ENCODE peak calls at places on chromosomes 6 and 20, in four cellular contexts. One of them, this sample, is unnamed. For H3K4me1, the result is how much of the 10 kb centered on the place peaks cover.

GRCh38 chr6:162964703-162965140 is 236.9 kb downstream of the PACRG start:
- DNase-seq in esophagus squamous epithelium: no peak
- DNase-seq in pancreas: no peak
- DNase-seq in H1: no peak
- DNase-seq in this sample: peak

GRCh38 chr20:10398834-10399369 is 35.1 kb downstream of the MKKS start:
- DNase-seq in H1: no peak
- DNase-seq in pancreas: no peak
- DNase-seq in esophagus squamous epithelium: no peak
- DNase-seq in this sample: no peak

GRCh38 chr6:142774292-142774691 is 170.7 kb downstream of the HIVEP2 start:
- DNase-seq in esophagus squamous epithelium: no peak
- DNase-seq in pancreas: no peak
- DNase-seq in H1: no peak
- DNase-seq in this sample: no peak

GRCh38 chr20:8953300-8953699 is 115.6 kb upstream of the PLCB4 start:
- DNase-seq in esophagus squamous epithelium: no peak
- DNase-seq in pancreas: no peak
- DNase-seq in H1: no peak
- DNase-seq in this sample: no peak

GRCh38 chr6:167238169-167238693 is 52.9 kb upstream of the UNC93A start:
- DNase-seq in esophagus squamous epithelium: no peak
- DNase-seq in pancreas: no peak
- DNase-seq in H1: no peak
- DNase-seq in this sample: no peak

GRCh38 chr20:58647814-58648501 is 3.1 kb upstream of the STX16 start:
- DNase-seq in esophagus squamous epithelium: no peak
- DNase-seq in pancreas: no peak
- DNase-seq in H1: no peak
- DNase-seq in this sample: no peak

GRCh38 chr6:44456070-44456965 is 68.8 kb downstream of the CDC5L start:
- DNase-seq in H1: no peak
- DNase-seq in esophagus squamous epithelium: no peak
- DNase-seq in pancreas: peak
- DNase-seq in this sample: no peak

GRCh38 chr20:62837790-62838458 is 21.1 kb downstream of the COL9A3 start:
- DNase-seq in H1: no peak
- DNase-seq in pancreas: peak
- DNase-seq in esophagus squamous epithelium: no peak
- DNase-seq in this sample: no peak

GRCh38 chr6:67563671-67564070 is 1071.4 kb upstream of the ADGRB3 start:
- DNase-seq in H1: no peak
- DNase-seq in pancreas: no peak
- DNase-seq in esophagus squamous epithelium: no peak
- DNase-seq in this sample: no peak

GRCh38 chr6:84842526-84843161 is 78.2 kb upstream of the TBX18 start:
- DNase-seq in pancreas: no peak
- DNase-seq in H1: no peak
- DNase-seq in esophagus squamous epithelium: no peak
- DNase-seq in this sample: no peak

GRCh38 chr20:24473435-24473834 is 4.0 kb downstream of the SYNDIG1 start:
- DNase-seq in H1: no peak
- DNase-seq in pancreas: no peak
- DNase-seq in esophagus squamous epithelium: no peak
- DNase-seq in this sample: no peak

GRCh38 chr6:132300323-132300949 is 100.8 kb downstream of the MOXD1 start:
- DNase-seq in esophagus squamous epithelium: no peak
- DNase-seq in H1: no peak
- DNase-seq in pancreas: no peak
- DNase-seq in this sample: no peak

GRCh38 chr6:68546620-68547019 is 88.5 kb upstream of the ADGRB3 start:
- DNase-seq in esophagus squamous epithelium: no peak
- DNase-seq in H1: no peak
- DNase-seq in pancreas: no peak
- DNase-seq in this sample: no peak

GRCh38 chr6:170224694-170225660 is 65.9 kb downstream of the DLL1 start:
- DNase-seq in esophagus squamous epithelium: no peak
- DNase-seq in pancreas: peak
- DNase-seq in H1: no peak
- DNase-seq in this sample: no peak

GRCh38 chr6:150876598-150876997 is 11.1 kb downstream of the MTHFD1L start:
- DNase-seq in pancreas: peak
- DNase-seq in H1: no peak
- DNase-seq in esophagus squamous epithelium: no peak
- DNase-seq in this sample: no peak

GRCh38 chr6:69019832-69020231 is 384.8 kb downstream of the ADGRB3 start:
- DNase-seq in pancreas: no peak
- DNase-seq in H1: no peak
- DNase-seq in esophagus squamous epithelium: no peak
- DNase-seq in this sample: no peak

DNA sequence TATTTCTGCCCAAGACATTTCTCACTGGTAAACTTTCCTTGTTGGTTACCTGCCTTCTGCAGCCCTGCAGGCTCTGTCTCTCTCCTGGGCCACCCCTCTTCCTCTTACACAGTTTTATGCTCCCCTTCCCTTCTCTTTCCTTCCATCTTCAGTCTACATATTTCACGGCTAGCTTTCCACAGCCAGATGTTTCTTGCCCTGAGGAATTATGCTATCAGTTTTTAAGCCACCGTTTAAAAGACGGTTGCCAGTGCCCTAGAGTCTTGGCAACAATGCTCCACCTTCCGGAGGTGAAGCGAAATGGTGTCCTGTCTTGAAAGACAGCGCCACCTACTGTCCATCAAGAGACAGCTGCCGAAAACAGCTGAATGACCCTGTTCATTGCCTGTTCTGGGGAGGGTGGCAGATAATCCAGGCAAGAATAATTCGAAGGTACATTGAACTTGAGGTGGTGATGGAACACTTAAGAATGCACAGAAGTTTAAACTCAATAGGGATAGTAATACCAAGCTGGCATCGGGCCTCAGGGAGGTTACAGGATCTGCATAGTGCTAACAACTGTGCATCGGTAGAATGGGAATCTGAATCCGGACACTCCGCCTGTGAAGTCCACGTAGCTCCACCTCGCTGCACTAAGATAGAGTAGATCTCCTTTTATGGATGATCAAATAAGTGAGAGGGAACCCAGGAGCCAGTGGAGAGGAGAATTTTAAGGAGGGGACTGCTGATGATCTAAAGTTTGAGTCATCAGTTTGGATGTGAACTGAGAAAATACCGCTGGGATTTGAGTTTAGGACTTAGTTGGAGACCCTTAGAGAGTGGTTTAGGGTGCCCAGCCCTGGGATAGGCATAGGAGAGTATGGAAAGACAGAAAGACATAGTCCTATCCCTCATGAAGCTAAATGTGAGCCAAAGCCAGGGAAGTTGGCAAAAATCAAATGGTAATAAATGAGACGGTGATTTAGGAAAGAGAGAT is 4.8 kb upstream of the TRIM40 start:
- DNase-seq in pancreas: no peak
- DNase-seq in esophagus squamous epithelium: peak
- DNase-seq in H1: no peak
- DNase-seq in this sample: peak
- TF ChIP-seq CTCF in pancreas: peak
- TF ChIP-seq CTCF in esophagus squamous epithelium: peak
- TF ChIP-seq CTCF in H1: peak
- TF ChIP-seq CTCF in this sample: peak

GRCh38 chr20:17944854-17945474 is 23.6 kb downstream of the SNX5 start:
- DNase-seq in H1: no peak
- DNase-seq in esophagus squamous epithelium: no peak
- DNase-seq in pancreas: no peak
- DNase-seq in this sample: no peak
- H3K4me1 ChIP-seq in H1: under half
- H3K4me1 ChIP-seq in esophagus squamous epithelium: under half
- H3K4me1 ChIP-seq in pancreas: under half
- H3K4me1 ChIP-seq in this sample: under half

GRCh38 chr6:64281167-64281566 is 645.6 kb downstream of the PHF3 start:
- DNase-seq in esophagus squamous epithelium: no peak
- DNase-seq in pancreas: no peak
- DNase-seq in H1: no peak
- DNase-seq in this sample: no peak

GRCh38 chr6:64280569-64280968 is 645.0 kb downstream of the PHF3 start:
- DNase-seq in pancreas: no peak
- DNase-seq in esophagus squamous epithelium: no peak
- DNase-seq in H1: no peak
- DNase-seq in this sample: no peak
- TF ChIP-seq CTCF in pancreas: no peak
- TF ChIP-seq CTCF in esophagus squamous epithelium: no peak
- TF ChIP-seq CTCF in H1: no peak
- TF ChIP-seq CTCF in this sample: no peak

GRCh38 chr20:19781235-19781634 is 23.2 kb downstream of the RIN2 start:
- DNase-seq in esophagus squamous epithelium: no peak
- DNase-seq in H1: no peak
- DNase-seq in pancreas: no peak
- DNase-seq in this sample: no peak

GRCh38 chr20:19778404-19778803 is 20.3 kb downstream of the RIN2 start:
- DNase-seq in pancreas: no peak
- DNase-seq in esophagus squamous epithelium: no peak
- DNase-seq in H1: no peak
- DNase-seq in this sample: no peak

GRCh38 chr20:19777981-19778380 is 19.9 kb downstream of the RIN2 start:
- DNase-seq in esophagus squamous epithelium: no peak
- DNase-seq in H1: no peak
- DNase-seq in pancreas: no peak
- DNase-seq in this sample: no peak

GRCh38 chr20:19780261-19780660 is 22.2 kb downstream of the RIN2 start:
- DNase-seq in pancreas: no peak
- DNase-seq in esophagus squamous epithelium: no peak
- DNase-seq in H1: no peak
- DNase-seq in this sample: no peak

GRCh38 chr20:19779634-19780033 is 21.6 kb downstream of the RIN2 start:
- DNase-seq in H1: no peak
- DNase-seq in esophagus squamous epithelium: no peak
- DNase-seq in pancreas: no peak
- DNase-seq in this sample: no peak
- H3K4me1 ChIP-seq in H1: under half
- H3K4me1 ChIP-seq in esophagus squamous epithelium: under half
- H3K4me1 ChIP-seq in pancreas: under half
- H3K4me1 ChIP-seq in this sample: under half

GRCh38 chr6:82781805-82782204 is 283.8 kb downstream of the UBE3D start:
- DNase-seq in H1: no peak
- DNase-seq in pancreas: no peak
- DNase-seq in esophagus squamous epithelium: no peak
- DNase-seq in this sample: no peak

GRCh38 chr6:82785206-82785605 is 280.4 kb downstream of the UBE3D start:
- DNase-seq in esophagus squamous epithelium: no peak
- DNase-seq in H1: no peak
- DNase-seq in pancreas: no peak
- DNase-seq in this sample: no peak

GRCh38 chr6:82786251-82786650 is 279.4 kb downstream of the UBE3D start:
- DNase-seq in esophagus squamous epithelium: no peak
- DNase-seq in H1: no peak
- DNase-seq in pancreas: no peak
- DNase-seq in this sample: no peak

GRCh38 chr6:82780334-82780733 is 285.3 kb downstream of the UBE3D start:
- DNase-seq in esophagus squamous epithelium: no peak
- DNase-seq in pancreas: no peak
- DNase-seq in H1: no peak
- DNase-seq in this sample: no peak

DNA sequence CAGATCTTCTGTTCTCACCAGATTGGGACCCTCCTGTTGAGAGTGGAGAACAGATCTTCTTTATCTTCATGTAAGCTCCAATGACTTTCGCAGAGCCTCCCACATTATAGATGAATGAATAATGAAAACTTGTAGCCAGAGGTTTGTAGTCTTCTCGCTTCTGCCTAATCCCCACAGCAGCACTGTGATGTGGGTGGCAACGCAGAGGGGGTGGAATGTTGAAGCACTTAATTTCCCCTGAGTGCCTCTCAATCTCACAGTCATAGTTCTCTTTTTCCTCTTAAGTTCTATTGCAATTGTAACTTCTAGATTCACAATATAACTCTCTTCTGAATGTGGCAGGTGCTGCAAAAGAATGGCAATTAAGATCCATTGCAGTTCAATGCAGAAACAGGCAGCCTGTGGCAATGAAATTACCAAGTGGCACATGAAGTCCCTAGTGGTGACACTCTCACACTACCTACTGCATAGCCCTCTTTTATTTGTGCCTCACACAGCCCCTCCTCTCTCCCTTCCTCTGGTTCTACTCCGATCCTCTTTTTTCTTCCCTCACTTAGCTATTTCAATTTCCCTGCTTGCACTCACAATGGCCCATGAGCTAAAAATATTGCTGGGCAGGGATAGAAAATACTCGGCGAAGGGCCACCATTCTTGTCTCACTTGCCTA is 281.9 kb downstream of the UBE3D start:
- DNase-seq in esophagus squamous epithelium: no peak
- DNase-seq in H1: no peak
- DNase-seq in pancreas: no peak
- DNase-seq in this sample: no peak
- TF ChIP-seq CTCF in esophagus squamous epithelium: no peak
- TF ChIP-seq CTCF in H1: peak
- TF ChIP-seq CTCF in pancreas: no peak
- TF ChIP-seq CTCF in this sample: no peak

GRCh38 chr6:3745566-3746118 is 5.9 kb downstream of the PXDC1 start:
- DNase-seq in H1: no peak
- DNase-seq in esophagus squamous epithelium: no peak
- DNase-seq in pancreas: no peak
- DNase-seq in this sample: no peak
- H3K4me1 ChIP-seq in H1: under half
- H3K4me1 ChIP-seq in esophagus squamous epithelium: half or more
- H3K4me1 ChIP-seq in pancreas: under half
- H3K4me1 ChIP-seq in this sample: under half